ENCODE peak calls at places on chromosomes 11 and 22, in seven cellular contexts. One of them, this sample, is unnamed.

GRCh38 chr11:48107188-48107704 is 109.4 kb upstream of the OR4B1 start:
- DNase-seq in IMR-90: peak
- DNase-seq in NB4: peak
- DNase-seq in ovary: no peak
- DNase-seq in heart left ventricle: no peak
- DNase-seq in esophagus squamous epithelium: no peak
- DNase-seq in gastrocnemius medialis: no peak
- DNase-seq in this sample: no peak

GRCh38 chr11:61687420-61687819 is 7.2 kb downstream of the DAGLA start:
- DNase-seq in esophagus squamous epithelium: no peak
- DNase-seq in ovary: no peak
- DNase-seq in heart left ventricle: no peak
- DNase-seq in IMR-90: no peak
- DNase-seq in gastrocnemius medialis: no peak
- DNase-seq in NB4: no peak
- DNase-seq in this sample: no peak

GRCh38 chr11:46281374-46281831 is 3.9 kb downstream of the CREB3L1 start:
- DNase-seq in IMR-90: peak
- DNase-seq in ovary: peak
- DNase-seq in NB4: peak
- DNase-seq in esophagus squamous epithelium: no peak
- DNase-seq in heart left ventricle: no peak
- DNase-seq in gastrocnemius medialis: no peak
- DNase-seq in this sample: peak

GRCh38 chr11:45304111-45304991 is 18.2 kb upstream of the SYT13 start:
- DNase-seq in IMR-90: no peak
- DNase-seq in esophagus squamous epithelium: no peak
- DNase-seq in NB4: no peak
- DNase-seq in heart left ventricle: no peak
- DNase-seq in ovary: no peak
- DNase-seq in gastrocnemius medialis: no peak
- DNase-seq in this sample: no peak

GRCh38 chr22:44291265-44292006 is 21.3 kb downstream of the SHISAL1 start:
- DNase-seq in heart left ventricle: no peak
- DNase-seq in esophagus squamous epithelium: no peak
- DNase-seq in IMR-90: peak
- DNase-seq in ovary: no peak
- DNase-seq in gastrocnemius medialis: no peak
- DNase-seq in NB4: peak
- DNase-seq in this sample: no peak

GRCh38 chr11:68406318-68407313 is 53.9 kb upstream of the PPP6R3 start:
- DNase-seq in heart left ventricle: no peak
- DNase-seq in esophagus squamous epithelium: no peak
- DNase-seq in gastrocnemius medialis: no peak
- DNase-seq in NB4: no peak
- DNase-seq in ovary: no peak
- DNase-seq in IMR-90: no peak
- DNase-seq in this sample: no peak

GRCh38 chr22:44693756-44694155 is 8.2 kb upstream of the PRR5 start:
- DNase-seq in IMR-90: no peak
- DNase-seq in heart left ventricle: no peak
- DNase-seq in NB4: no peak
- DNase-seq in esophagus squamous epithelium: no peak
- DNase-seq in ovary: no peak
- DNase-seq in gastrocnemius medialis: no peak
- DNase-seq in this sample: no peak

GRCh38 chr11:444397-445144 is 2.8 kb upstream of the ANO9 start:
- DNase-seq in gastrocnemius medialis: no peak
- DNase-seq in ovary: no peak
- DNase-seq in esophagus squamous epithelium: no peak
- DNase-seq in NB4: no peak
- DNase-seq in IMR-90: peak
- DNase-seq in heart left ventricle: peak
- DNase-seq in this sample: no peak

GRCh38 chr11:75330279-75330678 is 21.2 kb downstream of the ARRB1 start:
- DNase-seq in NB4: no peak
- DNase-seq in IMR-90: peak
- DNase-seq in heart left ventricle: no peak
- DNase-seq in ovary: no peak
- DNase-seq in esophagus squamous epithelium: no peak
- DNase-seq in gastrocnemius medialis: no peak
- DNase-seq in this sample: no peak

GRCh38 chr11:60950933-60951610 is 904 bp downstream of the SLC15A3 start:
- DNase-seq in IMR-90: no peak
- DNase-seq in NB4: no peak
- DNase-seq in gastrocnemius medialis: no peak
- DNase-seq in ovary: peak
- DNase-seq in heart left ventricle: peak
- DNase-seq in esophagus squamous epithelium: no peak
- DNase-seq in this sample: no peak

DNA sequence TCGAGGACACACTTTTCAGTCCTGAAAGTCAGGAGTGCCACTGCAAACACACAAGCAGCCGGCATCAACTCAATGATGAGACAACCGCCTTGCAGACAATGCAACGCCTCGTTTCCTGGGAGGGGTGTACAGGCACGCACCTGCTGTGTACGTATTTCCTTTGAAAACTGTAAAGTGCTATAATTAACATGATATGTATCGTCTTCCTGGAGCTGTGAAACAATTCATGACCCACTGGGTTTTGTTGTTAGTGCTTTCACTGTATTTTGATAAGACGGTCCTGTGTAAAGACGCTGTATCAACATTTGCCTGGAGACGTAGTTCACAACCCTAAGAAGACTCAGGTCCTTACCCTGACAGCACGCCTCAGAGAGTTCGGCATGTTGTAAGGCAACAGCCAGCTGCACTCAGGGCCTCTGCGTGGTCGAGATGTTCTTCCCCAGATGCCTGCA is 105.7 kb upstream of the ANO1 start:
- DNase-seq in gastrocnemius medialis: no peak
- DNase-seq in NB4: no peak
- DNase-seq in heart left ventricle: no peak
- DNase-seq in esophagus squamous epithelium: no peak
- DNase-seq in IMR-90: no peak
- DNase-seq in ovary: no peak
- DNase-seq in this sample: no peak
- TF ChIP-seq POLR2A in gastrocnemius medialis: no peak
- TF ChIP-seq POLR2A in NB4: no peak
- TF ChIP-seq POLR2A in heart left ventricle: no peak
- TF ChIP-seq POLR2A in esophagus squamous epithelium: no peak
- TF ChIP-seq POLR2A in IMR-90: no peak
- TF ChIP-seq POLR2A in ovary: no peak
- TF ChIP-seq POLR2A in this sample: no peak

DNA sequence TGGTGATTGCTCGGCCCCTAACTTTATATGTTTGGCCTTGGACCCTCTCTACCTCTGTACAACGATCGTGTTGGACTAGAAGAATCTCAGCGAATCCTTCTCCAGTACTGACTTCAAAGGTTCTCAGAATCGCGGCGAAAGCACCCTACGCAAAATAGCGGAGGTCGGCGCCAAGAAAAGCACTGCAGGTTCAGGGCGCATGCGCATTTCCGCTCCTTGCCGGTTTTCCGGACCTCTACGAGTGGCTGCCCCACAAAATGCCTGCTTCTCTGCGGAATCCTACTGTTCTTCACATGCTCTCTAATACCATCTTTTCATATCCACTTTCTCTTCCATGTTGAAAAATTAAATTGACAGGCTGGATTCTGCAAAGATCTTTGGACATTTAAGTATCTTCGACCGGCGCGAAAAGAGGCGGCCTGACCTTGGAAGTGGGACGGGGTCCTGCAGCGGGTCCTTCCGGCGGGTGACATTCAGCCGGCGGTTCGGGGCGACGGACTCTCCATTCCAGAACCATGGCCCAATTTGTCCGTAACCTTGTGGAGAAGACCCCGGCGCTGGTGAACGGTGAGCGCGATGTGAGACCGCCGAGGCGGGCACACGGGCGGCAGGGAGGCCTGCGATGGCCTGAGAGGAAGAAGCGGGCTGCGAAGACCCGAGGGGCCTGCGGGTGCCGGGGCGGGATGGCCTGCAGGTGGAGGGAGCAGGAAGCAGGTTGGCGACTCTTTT is at the start of gene ATP5MG:
- DNase-seq in ovary: peak
- DNase-seq in esophagus squamous epithelium: peak
- DNase-seq in IMR-90: peak
- DNase-seq in gastrocnemius medialis: peak
- DNase-seq in heart left ventricle: peak
- DNase-seq in NB4: peak
- DNase-seq in this sample: peak
- TF ChIP-seq POLR2A in ovary: peak
- TF ChIP-seq POLR2A in esophagus squamous epithelium: peak
- TF ChIP-seq POLR2A in IMR-90: peak
- TF ChIP-seq POLR2A in gastrocnemius medialis: peak
- TF ChIP-seq POLR2A in heart left ventricle: no peak
- TF ChIP-seq POLR2A in NB4: peak
- TF ChIP-seq POLR2A in this sample: peak

DNA sequence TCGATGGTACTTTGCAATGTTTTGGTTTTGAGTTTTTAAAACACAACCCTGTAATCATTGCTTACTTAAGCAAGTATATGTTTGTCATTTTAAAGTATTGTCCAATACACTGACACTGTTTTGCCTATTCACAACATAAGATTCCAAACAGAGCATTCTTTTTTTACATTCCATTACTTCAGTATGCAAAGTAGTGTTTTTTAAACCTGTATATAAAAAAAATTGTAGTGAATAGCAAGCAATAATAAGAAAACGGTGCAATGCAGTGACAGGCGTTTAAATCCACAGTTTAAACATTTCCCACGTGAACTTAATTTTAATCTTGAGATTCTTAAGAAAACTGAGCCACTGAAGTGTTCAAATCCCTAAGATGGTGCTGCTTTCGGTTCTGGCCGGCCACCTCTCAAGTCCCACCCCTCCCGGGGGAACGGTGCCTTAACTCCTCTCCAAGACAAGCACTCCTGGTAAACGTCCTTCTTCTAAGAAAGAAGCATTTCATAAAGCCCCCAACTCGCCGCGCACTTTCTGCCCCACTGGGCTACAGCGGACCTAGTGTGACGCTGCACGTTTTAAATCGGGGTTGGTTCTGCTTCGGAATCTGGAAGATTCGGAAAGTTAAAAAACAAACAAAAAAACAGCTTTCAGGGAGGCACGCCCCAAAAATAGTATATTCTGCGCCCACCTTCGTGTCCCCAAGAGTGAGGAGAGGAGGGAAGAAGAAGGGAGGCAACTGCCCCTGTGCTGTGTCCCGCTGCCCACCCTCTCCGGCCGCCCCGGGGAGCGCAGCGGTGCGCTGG is 2.9 kb downstream of the PGR start:
- DNase-seq in NB4: no peak
- DNase-seq in IMR-90: no peak
- DNase-seq in esophagus squamous epithelium: no peak
- DNase-seq in gastrocnemius medialis: no peak
- DNase-seq in ovary: peak
- DNase-seq in heart left ventricle: peak
- DNase-seq in this sample: peak
- TF ChIP-seq POLR2A in NB4: no peak
- TF ChIP-seq POLR2A in IMR-90: no peak
- TF ChIP-seq POLR2A in esophagus squamous epithelium: no peak
- TF ChIP-seq POLR2A in gastrocnemius medialis: no peak
- TF ChIP-seq POLR2A in ovary: no peak
- TF ChIP-seq POLR2A in heart left ventricle: no peak
- TF ChIP-seq POLR2A in this sample: no peak

GRCh38 chr22:28952857-28953256 is 69.5 kb downstream of the ZNRF3 start:
- DNase-seq in gastrocnemius medialis: no peak
- DNase-seq in IMR-90: peak
- DNase-seq in esophagus squamous epithelium: no peak
- DNase-seq in heart left ventricle: no peak
- DNase-seq in ovary: no peak
- DNase-seq in NB4: no peak
- DNase-seq in this sample: no peak

GRCh38 chr22:28953399-28953798 is 70.0 kb downstream of the ZNRF3 start:
- DNase-seq in IMR-90: no peak
- DNase-seq in esophagus squamous epithelium: no peak
- DNase-seq in gastrocnemius medialis: no peak
- DNase-seq in NB4: no peak
- DNase-seq in heart left ventricle: no peak
- DNase-seq in ovary: no peak
- DNase-seq in this sample: no peak

GRCh38 chr22:28951530-28951929 is 68.2 kb downstream of the ZNRF3 start:
- DNase-seq in heart left ventricle: no peak
- DNase-seq in NB4: no peak
- DNase-seq in esophagus squamous epithelium: no peak
- DNase-seq in ovary: no peak
- DNase-seq in IMR-90: no peak
- DNase-seq in gastrocnemius medialis: no peak
- DNase-seq in this sample: no peak

GRCh38 chr22:28950567-28951411 is 67.4 kb downstream of the ZNRF3 start:
- DNase-seq in heart left ventricle: no peak
- DNase-seq in IMR-90: no peak
- DNase-seq in NB4: no peak
- DNase-seq in gastrocnemius medialis: no peak
- DNase-seq in ovary: no peak
- DNase-seq in esophagus squamous epithelium: no peak
- DNase-seq in this sample: no peak

GRCh38 chr22:28951969-28952521 is 68.7 kb downstream of the ZNRF3 start:
- DNase-seq in ovary: peak
- DNase-seq in esophagus squamous epithelium: no peak
- DNase-seq in heart left ventricle: peak
- DNase-seq in IMR-90: peak
- DNase-seq in gastrocnemius medialis: no peak
- DNase-seq in NB4: no peak
- DNase-seq in this sample: peak
- TF ChIP-seq POLR2A in ovary: no peak
- TF ChIP-seq POLR2A in esophagus squamous epithelium: no peak
- TF ChIP-seq POLR2A in heart left ventricle: no peak
- TF ChIP-seq POLR2A in IMR-90: no peak
- TF ChIP-seq POLR2A in gastrocnemius medialis: no peak
- TF ChIP-seq POLR2A in NB4: no peak
- TF ChIP-seq POLR2A in this sample: no peak

This sample was measured in uterus.